ENCODE peak calls at places on chromosomes 2 and 18, in nine cellular contexts. E is Peyer's patch, M is A673, D is neural progenitor cell, S is IMR-90, Z is astrocyte of the spinal cord, Q is osteocyte, U is HCT116, Y is sigmoid colon. J is an unnamed sample.

GRCh38 chr2:182924311-182924710 is 57.9 kb upstream of the FRZB start:
- DNase-seq in E (no peak), M (peak), D (no peak), S (peak), Z (peak), Q (no peak), U (no peak), Y (no peak), J (no peak)

GRCh38 chr2:120516323-120517314 is 170.7 kb downstream of the INHBB start:
- DNase-seq in E (no peak), M (no peak), D (no peak), S (peak), Z (no peak), Q (no peak), U (no peak), Y (no peak), J (no peak)

GRCh38 chr2:54208364-54209240 is 47.4 kb downstream of the TSPYL6 start:
- DNase-seq in E (no peak), M (peak), D (no peak), S (peak), Z (peak), Q (no peak), U (no peak), Y (no peak), J (peak)

GRCh38 chr2:974054-974453 is 23.4 kb downstream of the SNTG2 start:
- DNase-seq in E (peak), M (no peak), D (no peak), S (no peak), Z (no peak), Q (no peak), U (no peak), Y (no peak), J (no peak)

GRCh38 chr2:189297446-189297845 is 117.9 kb upstream of the COL5A2 start:
- DNase-seq in E (no peak), M (no peak), D (no peak), S (peak), Z (peak), Q (no peak), U (no peak), Y (no peak), J (no peak)

GRCh38 chr18:45156941-45157340 is 458.3 kb upstream of the SLC14A2 start:
- DNase-seq in E (no peak), M (no peak), D (no peak), S (peak), Z (no peak), Q (no peak), U (no peak), Y (no peak), J (no peak)

GRCh38 chr2:181070119-181070833 is 89.9 kb downstream of the UBE2E3 start:
- DNase-seq in E (no peak), M (peak), D (no peak), S (peak), Z (peak), Q (no peak), U (peak), Y (no peak), J (no peak)

GRCh38 chr2:27255660-27256059 is 7.2 kb downstream of the SLC30A3 start:
- DNase-seq in E (no peak), M (no peak), D (no peak), S (peak), Z (peak), Q (no peak), U (no peak), Y (no peak), J (no peak)

GRCh38 chr2:45610281-45611019 is 617 bp downstream of the SRBD1 start:
- DNase-seq in E (peak), M (peak), D (peak), S (peak), Z (peak), Q (no peak), U (peak), Y (peak), J (peak)

GRCh38 chr2:71715241-71715750 is 261.9 kb downstream of the DYSF start:
- DNase-seq in E (no peak), M (no peak), D (no peak), S (no peak), Z (no peak), Q (no peak), U (no peak), Y (peak), J (no peak)

GRCh38 chr2:71715951-71716696 is 262.8 kb downstream of the DYSF start:
- DNase-seq in E (no peak), M (no peak), D (no peak), S (no peak), Z (no peak), Q (no peak), U (no peak), Y (peak), J (no peak)

GRCh38 chr2:71716697-71717624 is 263.6 kb downstream of the DYSF start:
- DNase-seq in E (peak), M (no peak), D (no peak), S (peak), Z (peak), Q (no peak), U (peak), Y (peak), J (peak)

GRCh38 chr2:71713581-71714580 is 260.5 kb downstream of the DYSF start:
- DNase-seq in E (no peak), M (no peak), D (no peak), S (peak), Z (no peak), Q (no peak), U (no peak), Y (peak), J (no peak)

DNA sequence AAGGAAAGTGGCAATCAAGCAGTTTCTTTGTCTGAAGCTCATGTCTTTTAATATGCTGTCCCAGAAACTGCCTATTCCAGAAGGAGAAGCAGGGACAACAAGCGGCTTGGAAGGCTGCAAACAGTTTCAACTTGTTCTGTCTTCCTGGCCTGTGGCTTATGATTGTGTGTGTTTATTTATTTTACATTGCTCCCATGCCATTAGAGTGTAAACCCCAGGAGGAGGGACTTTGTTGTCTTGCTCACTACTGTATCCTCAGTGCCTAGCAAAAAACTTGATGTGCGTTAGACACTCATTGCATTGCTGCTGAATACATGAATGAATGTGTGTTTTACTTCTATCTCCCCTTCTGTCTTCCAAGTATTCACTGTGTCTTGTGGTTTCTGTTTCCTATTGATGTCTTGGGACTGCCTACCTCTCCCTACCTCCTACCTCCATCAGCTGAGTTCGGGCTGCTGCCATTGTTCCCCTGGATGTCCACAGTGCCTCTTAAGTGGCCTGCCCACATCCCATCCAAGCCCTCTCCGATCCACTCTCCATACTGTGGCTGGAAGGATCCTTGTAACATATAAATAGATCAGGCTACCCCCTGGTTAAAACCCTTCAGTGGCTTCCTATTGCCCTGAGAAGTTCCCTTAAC is 261.4 kb downstream of the DYSF start:
- DNase-seq in E (no peak), M (no peak), D (no peak), S (no peak), Z (no peak), Q (no peak), U (no peak), Y (peak), J (no peak)
- TF ChIP-seq CTCF in E (no peak), M (no peak), D (no peak), S (no peak), Z (no peak), Q (no peak), U (no peak), Y (no peak), J (no peak)

GRCh38 chr2:233418052-233418760 is 63.9 kb downstream of the DGKD start:
- DNase-seq in E (no peak), M (no peak), D (no peak), S (no peak), Z (no peak), Q (peak), U (no peak), Y (no peak), J (no peak)
- TF ChIP-seq CTCF in E (no peak), M (no peak), D (no peak), S (no peak), Z (no peak), Q (no peak), U (no peak), Y (no peak), J (no peak)

GRCh38 chr2:64325852-64326577 is 127.9 kb upstream of the LGALSL start:
- DNase-seq in E (peak), M (no peak), D (no peak), S (no peak), Z (no peak), Q (no peak), U (no peak), Y (no peak), J (no peak)
- TF ChIP-seq CTCF in E (no peak), M (no peak), D (no peak), S (no peak), Z (no peak), Q (no peak), U (no peak), Y (no peak), J (no peak)

DNA sequence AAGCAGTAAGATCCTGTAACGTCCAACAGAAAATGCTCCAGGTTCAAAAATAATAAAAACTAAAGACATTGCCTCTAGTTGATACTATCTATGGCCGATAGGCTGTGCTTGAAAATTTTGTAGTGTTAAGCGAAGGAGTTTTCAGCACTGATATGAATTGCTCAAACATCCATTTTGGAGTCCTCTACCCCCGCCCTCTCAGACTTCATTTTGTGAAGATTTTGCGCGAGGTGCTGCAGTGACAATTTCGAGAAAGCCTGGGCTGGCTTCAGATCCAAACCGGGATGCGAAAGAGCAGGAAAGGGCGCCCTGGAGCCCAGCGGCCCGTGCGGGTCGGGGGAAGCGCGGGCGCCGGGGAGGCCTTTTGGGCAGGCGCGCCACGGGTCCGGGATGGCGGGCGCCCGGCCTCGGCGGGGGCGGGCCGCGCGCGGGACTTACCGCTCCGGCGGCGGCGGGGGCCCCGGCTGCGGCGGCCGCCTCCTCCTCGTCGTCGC is 1.8 kb downstream of the SP3 start:
- DNase-seq in E (peak), M (peak), D (no peak), S (peak), Z (peak), Q (no peak), U (no peak), Y (peak), J (peak)
- TF ChIP-seq CTCF in E (no peak), M (peak), D (peak), S (peak), Z (peak), Q (peak), U (no peak), Y (peak), J (peak)

J was measured in AG09319.